ENCODE peak calls at places on chromosomes 7 and 10, in five cellular contexts. G is IMR-90, W is DND-41, M is mesendoderm, F is astrocyte. V is an unnamed sample.

GRCh38 chr10:75774780-75775490 is 343.5 kb downstream of the LRMDA start:
- DNase-seq in G (no peak), W (no peak), M (no peak), F (no peak), V (no peak)

GRCh38 chr10:1571587-1572237 is 165.6 kb downstream of the ADARB2 start:
- DNase-seq in G (no peak), W (no peak), M (no peak), F (no peak), V (no peak)

GRCh38 chr7:30721211-30721610 is 30.7 kb upstream of the INMT start:
- DNase-seq in G (no peak), W (no peak), M (no peak), F (no peak), V (no peak)

GRCh38 chr10:1107004-1107403 is 50.8 kb downstream of the WDR37 start:
- DNase-seq in G (no peak), W (no peak), M (no peak), F (no peak), V (no peak)

GRCh38 chr7:14902589-14902963 is at the start of gene DGKB:
- DNase-seq in G (peak), W (no peak), M (peak), F (peak), V (no peak)

GRCh38 chr10:97267671-97268070 is 24.8 kb downstream of the ARHGAP19 start:
- DNase-seq in G (no peak), W (no peak), M (peak), F (no peak), V (no peak)

GRCh38 chr7:69928609-69929008 is 330.3 kb downstream of the AUTS2 start:
- DNase-seq in G (no peak), W (peak), M (no peak), F (no peak), V (no peak)

GRCh38 chr10:35635576-35635975 is 6.5 kb downstream of the FZD8 start:
- DNase-seq in G (peak), W (peak), M (peak), F (peak), V (peak)

GRCh38 chr10:35640474-35640873 is 1.6 kb downstream of the FZD8 start:
- DNase-seq in G (peak), W (no peak), M (peak), F (peak), V (no peak)

GRCh38 chr7:23530901-23531793 is 634 bp downstream of the TRA2A start:
- DNase-seq in G (peak), W (peak), M (peak), F (peak), V (no peak)

GRCh38 chr7:37901236-37901827 is 15.3 kb downstream of the SFRP4 start:
- DNase-seq in G (peak), W (no peak), M (peak), F (peak), V (no peak)

GRCh38 chr7:51237727-51238126 is 78.9 kb downstream of the COBL start:
- DNase-seq in G (no peak), W (no peak), M (no peak), F (no peak), V (no peak)

GRCh38 chr7:131108212-131108980 is 219.3 kb upstream of the MKLN1 start:
- DNase-seq in G (peak), W (no peak), M (peak), F (no peak), V (no peak)

GRCh38 chr7:96547371-96547811 is 162.3 kb downstream of the SEM1 start:
- DNase-seq in G (no peak), W (no peak), M (no peak), F (no peak), V (no peak)

GRCh38 chr10:77981281-77981680 is 48.0 kb downstream of the POLR3A start:
- DNase-seq in G (no peak), W (no peak), M (no peak), F (no peak), V (no peak)

GRCh38 chr10:79044036-79044664 is 24.6 kb upstream of the ZMIZ1 start:
- DNase-seq in G (no peak), W (no peak), M (no peak), F (no peak), V (no peak)

GRCh38 chr10:73163096-73163495 is 4.7 kb downstream of the ECD start:
- DNase-seq in G (peak), W (no peak), M (no peak), F (no peak), V (no peak)

GRCh38 chr7:127710635-127711034 is 58.6 kb downstream of the SND1 start:
- DNase-seq in G (no peak), W (no peak), M (no peak), F (no peak), V (no peak)

GRCh38 chr10:99975942-99976809 is 33.6 kb downstream of the DNMBP start:
- DNase-seq in G (peak), W (no peak), M (no peak), F (peak), V (no peak)

GRCh38 chr7:22204312-22204711 is 152.6 kb downstream of the RAPGEF5 start:
- DNase-seq in G (peak), W (no peak), M (no peak), F (no peak), V (no peak)

GRCh38 chr7:127347567-127348246 is 44.8 kb downstream of the ZNF800 start:
- DNase-seq in G (peak), W (no peak), M (peak), F (peak), V (no peak)

GRCh38 chr7:91683823-91684222 is 196.7 kb downstream of the MTERF1 start:
- DNase-seq in G (peak), W (peak), M (no peak), F (peak), V (peak)

GRCh38 chr10:96789571-96790108 is 42.5 kb upstream of the LCOR start:
- DNase-seq in G (no peak), W (no peak), M (peak), F (no peak), V (no peak)

GRCh38 chr10:129442866-129443265 is 24.2 kb upstream of the MGMT start:
- DNase-seq in G (no peak), W (no peak), M (no peak), F (no peak), V (no peak)

GRCh38 chr7:14835399-14835798 is 67.2 kb downstream of the DGKB start:
- DNase-seq in G (no peak), W (no peak), M (no peak), F (no peak), V (no peak)

GRCh38 chr10:93028881-93029280 is 31.7 kb upstream of the CYP26C1 start:
- DNase-seq in G (peak), W (no peak), M (peak), F (peak), V (no peak)

GRCh38 chr10:79381804-79382221 is 34.5 kb downstream of the PPIF start:
- DNase-seq in G (peak), W (no peak), M (peak), F (peak), V (no peak)

GRCh38 chr10:70918851-70919530 is 30.6 kb upstream of the PCBD1 start:
- DNase-seq in G (no peak), W (peak), M (no peak), F (no peak), V (no peak)

GRCh38 chr7:29343379-29343778 is 148.8 kb downstream of the CHN2 start:
- DNase-seq in G (no peak), W (peak), M (no peak), F (no peak), V (no peak)

GRCh38 chr7:102426268-102427031 is 6.9 kb upstream of the ORAI2 start:
- DNase-seq in G (no peak), W (no peak), M (no peak), F (no peak), V (no peak)

GRCh38 chr10:49761789-49762565 is at the start of gene OGDHL:
- DNase-seq in G (peak), W (peak), M (peak), F (peak), V (peak)

DNA sequence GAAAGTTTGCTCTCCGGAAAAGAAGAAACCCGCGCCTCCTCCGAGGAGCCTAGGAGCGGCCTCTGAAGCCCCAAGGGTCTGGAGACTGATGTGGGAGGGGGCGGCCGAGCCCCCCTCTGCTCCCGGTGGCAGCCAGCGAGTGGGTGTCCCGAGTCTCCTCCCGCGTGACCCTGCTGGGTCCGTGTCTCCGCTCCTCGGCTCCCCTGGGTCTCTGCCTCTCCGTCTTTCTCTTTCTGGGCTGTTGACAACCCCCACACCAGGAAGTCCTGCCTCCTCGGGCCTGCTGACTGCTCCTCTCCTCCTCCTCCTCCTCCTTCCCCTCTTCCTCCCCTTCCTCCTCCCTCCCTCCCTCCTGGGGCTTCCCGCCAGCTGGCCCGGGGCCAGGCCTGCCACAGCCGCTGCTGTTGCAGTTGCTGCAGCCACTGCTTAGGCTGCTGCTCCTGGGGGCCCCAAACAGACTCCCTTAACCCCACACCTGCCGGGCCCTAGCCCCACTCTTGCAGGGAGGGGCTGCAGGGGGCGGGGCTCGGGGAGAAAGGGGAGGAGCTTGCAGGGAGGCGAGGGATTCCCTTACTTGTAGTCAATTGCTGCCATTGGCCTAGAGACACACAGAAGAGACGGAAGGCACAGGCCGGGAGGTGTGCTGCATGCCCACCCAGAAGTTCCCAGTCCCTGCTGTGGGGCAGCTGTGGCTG is at the start of gene TSC22D4:
- DNase-seq in G (peak), W (peak), M (peak), F (peak), V (peak)
- H3K9ac ChIP-seq in G (peak), W (peak), M (peak), F (peak), V (peak)

GRCh38 chr10:7417103-7417623 is 6.3 kb upstream of the SFMBT2 start:
- DNase-seq in G (peak), W (no peak), M (peak), F (no peak), V (no peak)
- H3K9ac ChIP-seq in G (no peak), W (no peak), M (no peak), F (no peak), V (no peak)

GRCh38 chr7:3043544-3044395 is at the start of gene CARD11:
- DNase-seq in G (no peak), W (peak), M (peak), F (no peak), V (no peak)
- H3K9ac ChIP-seq in G (no peak), W (peak), M (peak), F (no peak), V (peak)

GRCh38 chr10:108749042-108749441 is 1174.3 kb downstream of the XPNPEP1 start:
- DNase-seq in G (no peak), W (no peak), M (no peak), F (no peak), V (no peak)
- H3K9ac ChIP-seq in G (no peak), W (no peak), M (no peak), F (no peak), V (no peak)

V was measured in keratinocyte.